ENCODE peak calls at places on chromosomes 2 and 18, in five cellular contexts. One of them, this sample, is unnamed.
A peak's percentile ranks its signal among the peaks of the same experiment; 100 is the strongest.

GRCh38 chr2:198639580-198639979 is 818.2 kb downstream of the SATB2 start:
- DNase-seq in IMR-90: no peak
- DNase-seq in H9: no peak
- DNase-seq in neuronal stem cell: no peak
- DNase-seq in H1: no peak
- DNase-seq in this sample: no peak

GRCh38 chr2:63488118-63488713 is 100.1 kb downstream of the WDPCP start:
- DNase-seq in IMR-90: peak; percentile 46
- DNase-seq in H9: no peak
- DNase-seq in neuronal stem cell: peak; percentile 9
- DNase-seq in H1: no peak
- DNase-seq in this sample: peak; percentile 39

GRCh38 chr18:27363918-27364317 is 178.8 kb upstream of the CHST9 start:
- DNase-seq in IMR-90: no peak
- DNase-seq in H9: no peak
- DNase-seq in neuronal stem cell: no peak
- DNase-seq in H1: no peak
- DNase-seq in this sample: peak; percentile 30

GRCh38 chr18:46458472-46458871 is 198.5 kb downstream of the LOXHD1 start:
- DNase-seq in IMR-90: no peak
- DNase-seq in H9: peak; percentile 52
- DNase-seq in neuronal stem cell: no peak
- DNase-seq in H1: no peak
- DNase-seq in this sample: no peak

GRCh38 chr18:42480521-42480920 is 525.5 kb downstream of the PIK3C3 start:
- DNase-seq in IMR-90: no peak
- DNase-seq in H9: no peak
- DNase-seq in neuronal stem cell: no peak
- DNase-seq in H1: no peak
- DNase-seq in this sample: no peak

GRCh38 chr2:2273421-2273820 is 57.7 kb downstream of the MYT1L start:
- DNase-seq in IMR-90: no peak
- DNase-seq in H9: no peak
- DNase-seq in neuronal stem cell: no peak
- DNase-seq in H1: no peak
- DNase-seq in this sample: no peak

GRCh38 chr18:22219568-22220355 is 50.4 kb downstream of the GATA6 start:
- DNase-seq in IMR-90: no peak
- DNase-seq in H9: peak; percentile 45
- DNase-seq in neuronal stem cell: no peak
- DNase-seq in H1: no peak
- DNase-seq in this sample: no peak

GRCh38 chr2:130391872-130392670 is 36.2 kb downstream of the PTPN18 start:
- DNase-seq in IMR-90: peak; percentile 45
- DNase-seq in H9: no peak
- DNase-seq in neuronal stem cell: no peak
- DNase-seq in H1: no peak
- DNase-seq in this sample: peak; percentile 65

GRCh38 chr2:55877101-55877500 is 46.5 kb downstream of the EFEMP1 start:
- DNase-seq in IMR-90: no peak
- DNase-seq in H9: no peak
- DNase-seq in neuronal stem cell: no peak
- DNase-seq in H1: no peak
- DNase-seq in this sample: no peak

GRCh38 chr2:86052676-86053075 is 53.0 kb downstream of the POLR1A start:
- DNase-seq in IMR-90: no peak
- DNase-seq in H9: peak; percentile 15
- DNase-seq in neuronal stem cell: no peak
- DNase-seq in H1: no peak
- DNase-seq in this sample: no peak

GRCh38 chr2:98308068-98308467 is 38.2 kb upstream of the CNGA3 start:
- DNase-seq in IMR-90: peak; percentile 2
- DNase-seq in H9: no peak
- DNase-seq in neuronal stem cell: no peak
- DNase-seq in H1: no peak
- DNase-seq in this sample: no peak

GRCh38 chr18:62210138-62210537 is 23.1 kb downstream of the RELCH start:
- DNase-seq in IMR-90: no peak
- DNase-seq in H9: no peak
- DNase-seq in neuronal stem cell: no peak
- DNase-seq in H1: no peak
- DNase-seq in this sample: no peak

GRCh38 chr2:14189929-14190328 is 442.6 kb upstream of the LRATD1 start:
- DNase-seq in IMR-90: peak; percentile 0
- DNase-seq in H9: no peak
- DNase-seq in neuronal stem cell: no peak
- DNase-seq in H1: no peak
- DNase-seq in this sample: no peak

GRCh38 chr18:60676807-60677206 is 304.2 kb upstream of the MC4R start:
- DNase-seq in IMR-90: no peak
- DNase-seq in H9: peak; percentile 64
- DNase-seq in neuronal stem cell: no peak
- DNase-seq in H1: no peak
- DNase-seq in this sample: no peak

GRCh38 chr2:696463-696862 is 19.3 kb upstream of the TMEM18 start:
- DNase-seq in IMR-90: no peak
- DNase-seq in H9: no peak
- DNase-seq in neuronal stem cell: no peak
- DNase-seq in H1: no peak
- DNase-seq in this sample: no peak

GRCh38 chr2:140027320-140027719 is 1247.1 kb upstream of the NXPH2 start:
- DNase-seq in IMR-90: no peak
- DNase-seq in H9: peak; percentile 35
- DNase-seq in neuronal stem cell: no peak
- DNase-seq in H1: no peak
- DNase-seq in this sample: no peak

GRCh38 chr2:202114798-202115197 is 41.7 kb downstream of the KIAA2012 start:
- DNase-seq in IMR-90: no peak
- DNase-seq in H9: no peak
- DNase-seq in neuronal stem cell: no peak
- DNase-seq in H1: no peak
- DNase-seq in this sample: peak; percentile 24

GRCh38 chr2:387980-388421 is 100.1 kb upstream of the ALKAL2 start:
- DNase-seq in IMR-90: no peak
- DNase-seq in H9: no peak
- DNase-seq in neuronal stem cell: no peak
- DNase-seq in H1: no peak
- DNase-seq in this sample: no peak

GRCh38 chr2:26460613-26461031 is 17.3 kb downstream of the OTOF start:
- DNase-seq in IMR-90: no peak
- DNase-seq in H9: peak; percentile 22
- DNase-seq in neuronal stem cell: no peak
- DNase-seq in H1: no peak
- DNase-seq in this sample: no peak

GRCh38 chr2:112150447-112150846 is 12.3 kb downstream of the FBLN7 start:
- DNase-seq in IMR-90: peak; percentile 95
- DNase-seq in H9: no peak
- DNase-seq in neuronal stem cell: no peak
- DNase-seq in H1: peak; percentile 19
- DNase-seq in this sample: peak; percentile 73

GRCh38 chr2:168196764-168197180 is 50.6 kb downstream of the STK39 start:
- DNase-seq in IMR-90: no peak
- DNase-seq in H9: no peak
- DNase-seq in neuronal stem cell: no peak
- DNase-seq in H1: no peak
- DNase-seq in this sample: no peak

GRCh38 chr2:95301186-95301585 is 4.0 kb downstream of the KCNIP3 start:
- DNase-seq in IMR-90: no peak
- DNase-seq in H9: no peak
- DNase-seq in neuronal stem cell: no peak
- DNase-seq in H1: no peak
- DNase-seq in this sample: no peak

GRCh38 chr2:186254759-186255158 is 231.3 kb upstream of the ZC3H15 start:
- DNase-seq in IMR-90: no peak
- DNase-seq in H9: no peak
- DNase-seq in neuronal stem cell: no peak
- DNase-seq in H1: no peak
- DNase-seq in this sample: no peak

GRCh38 chr18:37452697-37453385 is 112.8 kb downstream of the CELF4 start:
- DNase-seq in IMR-90: no peak
- DNase-seq in H9: no peak
- DNase-seq in neuronal stem cell: no peak
- DNase-seq in H1: no peak
- DNase-seq in this sample: no peak

DNA sequence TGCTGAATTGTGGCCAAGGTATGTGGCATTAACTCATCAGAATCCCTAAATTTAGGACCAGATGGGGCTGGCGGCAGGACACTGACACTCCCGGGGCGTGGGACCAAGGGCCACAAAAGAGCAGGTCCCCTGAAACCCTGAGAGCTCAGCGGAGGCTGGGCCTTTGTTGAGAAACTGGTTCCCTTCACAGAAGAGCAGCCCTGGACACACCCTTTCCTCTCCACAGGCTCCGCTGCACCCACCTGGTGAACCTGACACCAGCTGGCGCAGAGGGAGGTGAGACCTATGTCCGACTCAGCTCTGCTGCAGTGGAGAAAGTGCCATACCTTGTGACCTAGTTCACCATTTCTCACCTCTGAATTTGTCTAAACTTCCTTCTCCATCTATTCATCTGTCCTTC is 119.5 kb downstream of the RTP5 start:
- DNase-seq in IMR-90: no peak
- DNase-seq in H9: no peak
- DNase-seq in neuronal stem cell: no peak
- DNase-seq in H1: no peak
- DNase-seq in this sample: no peak
- H2BK15ac ChIP-seq in IMR-90: no peak overlapping the region
- H2BK15ac ChIP-seq in H9: no peak overlapping the region
- H2BK15ac ChIP-seq in neuronal stem cell: no peak overlapping the region
- H2BK15ac ChIP-seq in H1: no peak overlapping the region
- H2BK15ac ChIP-seq in this sample: no peak overlapping the region

GRCh38 chr2:242011991-242012764 is 142.6 kb downstream of the RTP5 start:
- DNase-seq in IMR-90: no peak
- DNase-seq in H9: no peak
- DNase-seq in neuronal stem cell: no peak
- DNase-seq in H1: no peak
- DNase-seq in this sample: no peak

GRCh38 chr2:242013771-242014170 is 144.2 kb downstream of the RTP5 start:
- DNase-seq in IMR-90: no peak
- DNase-seq in H9: no peak
- DNase-seq in neuronal stem cell: no peak
- DNase-seq in H1: no peak
- DNase-seq in this sample: no peak

GRCh38 chr2:242017086-242017485 is 147.6 kb downstream of the RTP5 start:
- DNase-seq in IMR-90: no peak
- DNase-seq in H9: no peak
- DNase-seq in neuronal stem cell: no peak
- DNase-seq in H1: no peak
- DNase-seq in this sample: no peak

GRCh38 chr2:242012956-242013764 is 143.6 kb downstream of the RTP5 start:
- DNase-seq in IMR-90: no peak
- DNase-seq in H9: no peak
- DNase-seq in neuronal stem cell: no peak
- DNase-seq in H1: no peak
- DNase-seq in this sample: no peak

GRCh38 chr2:242015366-242016065 is 146.0 kb downstream of the RTP5 start:
- DNase-seq in IMR-90: no peak
- DNase-seq in H9: no peak
- DNase-seq in neuronal stem cell: no peak
- DNase-seq in H1: no peak
- DNase-seq in this sample: no peak
- H3K9ac ChIP-seq in IMR-90: no peak overlapping the region
- H3K9ac ChIP-seq in H9: no peak overlapping the region
- H3K9ac ChIP-seq in neuronal stem cell: no peak overlapping the region
- H3K9ac ChIP-seq in H1: no peak overlapping the region
- H3K9ac ChIP-seq in this sample: no peak overlapping the region

DNA sequence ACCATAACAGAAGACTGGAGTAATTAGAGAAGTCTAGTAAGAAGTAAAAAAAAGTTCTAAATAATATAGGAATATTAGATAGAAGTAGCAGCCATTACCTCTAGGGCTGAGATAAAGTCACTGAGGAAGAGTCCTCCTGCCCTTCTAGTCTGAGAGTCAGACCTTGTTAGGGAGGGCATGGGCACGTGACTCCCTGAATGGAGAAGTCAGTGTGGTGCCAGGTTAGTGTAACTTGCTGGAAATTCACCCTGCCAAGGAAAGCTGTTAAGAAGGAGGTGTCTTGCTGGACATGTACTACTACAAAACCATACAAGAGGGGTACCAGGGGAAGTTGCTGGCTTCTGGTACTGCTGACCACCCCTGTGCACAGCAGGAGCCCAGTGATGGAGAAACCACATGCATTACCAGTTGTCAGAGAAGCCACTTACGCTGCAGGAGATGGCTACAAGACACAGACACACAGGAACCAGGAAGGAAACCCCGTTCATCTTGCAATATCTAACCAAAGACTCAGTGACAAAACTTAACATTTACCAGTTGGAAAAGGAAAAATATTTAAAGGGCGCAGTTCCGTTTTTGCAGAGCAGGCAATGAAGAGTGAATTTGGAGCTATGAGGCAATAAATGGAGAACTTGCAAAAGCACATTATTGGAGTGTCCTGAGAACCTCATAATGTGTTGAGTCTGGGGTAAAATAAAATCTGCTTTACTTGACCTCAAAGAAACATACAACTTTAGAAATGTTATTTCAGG is 77.2 kb upstream of the TLK1 start:
- DNase-seq in IMR-90: no peak
- DNase-seq in H9: no peak
- DNase-seq in neuronal stem cell: no peak
- DNase-seq in H1: no peak
- DNase-seq in this sample: no peak
- H2AFZ ChIP-seq in IMR-90: no peak overlapping the region
- H2AFZ ChIP-seq in H9: no peak overlapping the region
- H2AFZ ChIP-seq in neuronal stem cell: no peak overlapping the region
- H2AFZ ChIP-seq in H1: no peak overlapping the region
- H2AFZ ChIP-seq in this sample: no peak overlapping the region

GRCh38 chr18:5107990-5108389 is 89.1 kb downstream of the AKAIN1 start:
- DNase-seq in IMR-90: no peak
- DNase-seq in H9: no peak
- DNase-seq in neuronal stem cell: peak; percentile 17
- DNase-seq in H1: no peak
- DNase-seq in this sample: no peak

GRCh38 chr18:5104246-5104645 is 92.8 kb downstream of the AKAIN1 start:
- DNase-seq in IMR-90: no peak
- DNase-seq in H9: peak; percentile 43
- DNase-seq in neuronal stem cell: no peak
- DNase-seq in H1: no peak
- DNase-seq in this sample: no peak

GRCh38 chr18:5103693-5104092 is 93.4 kb downstream of the AKAIN1 start:
- DNase-seq in IMR-90: no peak
- DNase-seq in H9: no peak
- DNase-seq in neuronal stem cell: no peak
- DNase-seq in H1: no peak
- DNase-seq in this sample: no peak

GRCh38 chr18:5106730-5107129 is 90.3 kb downstream of the AKAIN1 start:
- DNase-seq in IMR-90: no peak
- DNase-seq in H9: no peak
- DNase-seq in neuronal stem cell: no peak
- DNase-seq in H1: no peak
- DNase-seq in this sample: no peak

DNA sequence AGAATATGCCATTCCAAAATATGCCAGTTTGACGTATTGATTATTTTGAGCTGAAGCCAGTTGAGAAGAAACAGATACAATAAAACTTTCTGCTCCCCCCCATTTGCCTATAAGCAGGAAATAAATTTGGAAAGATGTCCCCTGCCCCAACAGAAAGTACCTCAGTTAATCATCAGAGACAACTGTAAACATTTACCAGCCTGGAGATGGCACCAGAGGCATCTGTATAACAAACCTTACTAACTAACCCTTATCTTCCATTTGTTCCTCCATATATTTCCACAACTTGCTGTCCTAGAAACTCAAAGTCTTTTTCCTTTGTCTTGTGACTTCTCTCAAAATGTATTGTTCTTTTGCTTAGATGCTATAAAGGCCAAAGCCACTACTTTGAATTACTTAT is 93.8 kb downstream of the AKAIN1 start:
- DNase-seq in IMR-90: no peak
- DNase-seq in H9: no peak
- DNase-seq in neuronal stem cell: no peak
- DNase-seq in H1: no peak
- DNase-seq in this sample: no peak
- H2BK15ac ChIP-seq in IMR-90: no peak overlapping the region
- H2BK15ac ChIP-seq in H9: no peak overlapping the region
- H2BK15ac ChIP-seq in neuronal stem cell: no peak overlapping the region
- H2BK15ac ChIP-seq in H1: no peak overlapping the region
- H2BK15ac ChIP-seq in this sample: no peak overlapping the region